ENCODE peak calls at places on chromosomes 11 and 22, in eight cellular contexts. K, I, Y, N, X, M, Q and S are unnamed samples. For H3K9me3, the result is how much of the 10 kb centered on the place peaks cover.

GRCh38 chr11:118928870-118929495 is 3.3 kb upstream of the BCL9L start:
- DNase-seq in N (peak), Y (no peak), M (no peak), I (peak), K (no peak), Q (no peak), X (peak), S (no peak)

GRCh38 chr11:63906585-63906984 is 10.4 kb downstream of the RCOR2 start:
- DNase-seq in Q (peak), M (peak), Y (peak), X (no peak), N (peak), K (peak), I (no peak), S (peak)

GRCh38 chr11:133726576-133726975 is 118.7 kb downstream of the SPATA19 start:
- DNase-seq in Q (no peak), X (no peak), Y (no peak), M (no peak), N (no peak), K (no peak), I (no peak), S (no peak)

GRCh38 chr11:47308050-47308823 is 38.3 kb downstream of the MADD start:
- DNase-seq in X (no peak), K (no peak), Q (peak), N (no peak), I (no peak), M (no peak), Y (no peak), S (no peak)

GRCh38 chr11:65551572-65552398 is 6.4 kb downstream of the LTBP3 start:
- DNase-seq in Q (peak), Y (peak), N (peak), K (peak), X (no peak), M (peak), I (peak), S (peak)

GRCh38 chr22:45493286-45493771 is 9.4 kb upstream of the FBLN1 start:
- DNase-seq in Q (no peak), M (no peak), N (no peak), K (no peak), I (peak), X (peak), Y (no peak), S (no peak)

GRCh38 chr11:68327586-68328370 is 15.4 kb downstream of the LRP5 start:
- DNase-seq in N (no peak), I (no peak), Q (no peak), K (no peak), Y (no peak), M (no peak), X (no peak), S (no peak)

GRCh38 chr22:28855355-28856094 is 27.8 kb upstream of the ZNRF3 start:
- DNase-seq in Q (peak), N (peak), Y (no peak), M (peak), X (no peak), I (no peak), K (peak), S (no peak)

GRCh38 chr11:14203392-14203791 is 155.6 kb downstream of the RRAS2 start:
- DNase-seq in M (no peak), I (no peak), N (no peak), X (no peak), K (no peak), Q (no peak), Y (no peak), S (no peak)

GRCh38 chr11:77201370-77201769 is 73.3 kb downstream of the MYO7A start:
- DNase-seq in N (no peak), K (no peak), Y (peak), M (no peak), X (no peak), Q (no peak), I (peak), S (peak)

GRCh38 chr22:50611341-50612060 is 10.9 kb downstream of the MAPK8IP2 start:
- DNase-seq in X (no peak), N (no peak), M (no peak), Y (no peak), I (no peak), Q (no peak), K (no peak), S (no peak)

GRCh38 chr11:12723410-12724297 is 49.4 kb downstream of the TEAD1 start:
- DNase-seq in M (no peak), N (peak), K (peak), I (no peak), X (no peak), Y (no peak), Q (no peak), S (no peak)

GRCh38 chr11:4891996-4892640 is 10.4 kb downstream of the OR51T1 start:
- DNase-seq in X (no peak), N (peak), K (no peak), Y (no peak), M (no peak), Q (no peak), I (no peak), S (no peak)

GRCh38 chr11:121389651-121390050 is 62.5 kb upstream of the SORL1 start:
- DNase-seq in M (no peak), I (no peak), Y (no peak), N (no peak), Q (peak), K (no peak), X (no peak), S (no peak)

GRCh38 chr22:44354288-44354687 is 41.5 kb upstream of the SHISAL1 start:
- DNase-seq in N (no peak), I (peak), Y (no peak), X (no peak), M (no peak), Q (no peak), K (no peak), S (no peak)

GRCh38 chr11:61141601-61142028 is 19.6 kb downstream of the VPS37C start:
- DNase-seq in X (no peak), I (peak), Y (no peak), M (no peak), Q (no peak), N (no peak), K (peak), S (no peak)

DNA sequence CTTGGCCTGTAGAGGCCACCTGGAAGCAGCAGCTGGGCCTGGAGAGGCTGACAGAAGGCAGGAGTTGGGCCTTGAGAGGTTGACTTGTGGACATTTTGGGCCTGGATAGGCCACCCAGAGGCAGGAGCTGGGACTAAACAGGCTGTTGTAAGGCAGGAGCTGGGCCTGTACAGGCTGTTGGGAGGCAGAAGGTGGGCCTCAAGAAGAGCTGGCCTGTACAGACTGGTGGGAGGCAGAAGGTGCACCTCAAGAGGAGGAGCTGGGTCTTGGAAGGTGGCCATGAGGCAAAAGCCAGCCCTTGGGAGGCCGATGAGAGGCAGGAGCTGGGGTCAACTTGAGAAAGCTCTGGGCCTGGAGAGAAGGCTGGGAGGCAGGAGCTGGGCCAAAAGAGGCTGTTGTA is 45.3 kb downstream of the OR4C45 start:
- DNase-seq in Q (no peak), Y (no peak), I (no peak), N (no peak), X (no peak), M (no peak), K (no peak), S (no peak)
- H3K9me3 ChIP-seq in Q (under half), Y (under half), I (under half), N (under half), X (under half), M (under half), K (under half), S (under half)

DNA sequence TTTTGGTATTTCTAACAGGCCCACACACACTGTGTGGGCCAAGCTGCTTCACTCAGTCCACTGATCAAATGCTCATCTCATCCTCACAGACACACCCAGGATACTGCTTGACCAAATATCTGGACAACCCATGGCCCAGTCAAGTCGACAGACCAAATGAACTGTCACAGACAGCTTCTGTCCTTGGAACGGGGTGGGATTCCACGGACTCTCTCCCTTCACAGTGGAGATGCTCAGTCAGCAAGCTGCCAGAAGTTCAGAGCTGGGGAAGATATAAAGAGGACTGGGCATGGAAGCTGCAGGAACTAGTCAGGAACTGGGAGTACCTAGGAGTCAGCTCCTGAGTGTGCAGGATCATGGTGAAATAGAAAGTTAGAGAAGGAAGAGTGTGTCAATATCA is 34.6 kb upstream of the CD81 start:
- DNase-seq in Q (no peak), N (no peak), X (no peak), Y (no peak), I (peak), K (no peak), M (no peak), S (no peak)
- H3K9me3 ChIP-seq in Q (under half), N (under half), X (under half), Y (under half), I (under half), K (under half), M (under half), S (under half)

DNA sequence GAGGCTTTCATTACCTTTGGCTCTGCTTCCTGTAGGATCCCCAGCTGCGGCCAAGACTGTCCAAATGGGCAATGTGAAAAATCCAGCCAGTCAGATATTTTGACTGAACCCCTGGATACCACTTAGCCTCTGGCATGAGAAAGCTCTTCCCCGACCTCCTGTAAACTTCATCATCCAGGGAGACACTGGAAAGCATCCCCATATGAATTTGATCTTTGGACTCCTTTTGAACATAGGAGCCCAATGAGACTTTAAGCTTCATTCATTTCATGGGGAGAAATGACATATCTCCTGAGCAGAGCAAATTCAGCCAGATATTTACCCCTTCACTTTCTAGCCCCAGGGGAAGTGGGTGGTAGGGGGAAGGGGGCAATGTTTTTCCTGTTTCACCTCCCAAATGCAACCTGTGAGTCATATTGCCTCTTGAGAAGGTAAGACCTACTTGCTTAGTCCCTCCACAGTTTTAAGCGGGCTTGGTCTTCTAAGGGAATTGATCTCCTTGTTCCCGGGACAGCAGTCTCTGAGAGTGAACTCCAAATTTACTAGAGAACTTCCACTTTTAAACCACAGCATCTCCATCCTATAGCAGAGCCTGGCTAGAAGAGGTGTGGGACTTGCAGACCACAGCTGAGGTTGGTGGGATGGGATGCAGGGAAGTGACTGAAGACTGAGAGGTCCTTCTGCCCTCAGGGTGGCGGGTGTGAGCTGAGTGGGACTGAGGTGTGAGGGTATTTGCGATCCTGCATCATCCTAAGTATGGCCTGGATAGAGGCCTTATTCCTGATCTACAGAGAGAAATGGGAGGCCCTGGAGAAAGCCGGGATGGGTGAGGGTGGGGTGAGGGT is 20.3 kb upstream of the POU2AF1 start:
- DNase-seq in I (no peak), M (no peak), Y (no peak), K (no peak), N (no peak), X (no peak), Q (no peak), S (no peak)
- H3K9me3 ChIP-seq in I (under half), M (under half), Y (under half), K (under half), N (under half), X (under half), Q (under half), S (under half)

DNA sequence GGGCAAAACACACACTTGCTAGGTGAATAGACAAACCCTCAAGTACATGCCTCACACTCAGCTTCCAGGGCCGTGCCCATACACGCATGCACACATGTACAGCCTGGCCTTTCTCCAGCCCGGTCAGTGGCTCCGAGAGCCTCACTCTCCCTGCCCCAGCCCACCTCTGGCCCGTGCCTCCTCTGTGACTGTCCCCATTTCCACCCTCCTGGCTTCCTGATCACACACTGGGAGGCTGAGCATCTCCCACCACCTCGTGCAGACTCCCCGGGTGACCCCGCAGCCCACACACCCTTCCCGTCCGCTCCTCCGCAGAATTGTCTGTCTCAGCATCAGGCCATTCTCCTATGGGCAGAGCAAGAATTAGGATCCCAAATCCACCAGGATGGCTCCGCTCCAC is 634.1 kb downstream of the TBC1D22A start:
- DNase-seq in Y (no peak), N (no peak), Q (no peak), K (no peak), X (no peak), I (peak), M (no peak), S (no peak)
- H3K9me3 ChIP-seq in Y (under half), N (under half), Q (under half), K (under half), X (under half), I (under half), M (under half), S (under half)

GRCh38 chr11:70631624-70632047 is 233.3 kb downstream of the CTTN start:
- DNase-seq in Q (no peak), M (no peak), Y (no peak), N (no peak), K (no peak), I (no peak), X (no peak), S (no peak)
- H3K9me3 ChIP-seq in Q (under half), M (under half), Y (under half), N (under half), K (under half), I (under half), X (under half), S (under half)

DNA sequence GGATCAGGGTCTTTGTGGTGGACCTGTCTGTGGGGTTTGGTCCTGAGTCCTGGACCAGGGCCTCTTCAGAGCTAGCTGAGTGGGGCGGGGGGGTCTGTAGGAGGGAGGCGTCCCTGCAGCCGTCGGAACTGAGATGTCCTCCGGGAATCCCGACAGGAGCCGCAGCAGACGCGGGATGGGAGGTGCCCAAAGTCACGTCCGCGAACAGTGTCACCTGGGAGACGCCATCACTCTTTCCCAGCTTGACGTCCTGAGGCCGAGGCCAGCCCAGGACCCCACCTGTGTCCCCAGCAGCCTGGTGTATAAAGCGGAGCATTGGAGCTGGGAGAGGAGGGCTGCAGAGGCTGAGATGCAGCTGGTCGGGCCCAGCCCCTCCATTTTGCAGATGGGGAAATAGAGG is 1234.7 kb downstream of the BRD1 start:
- DNase-seq in N (no peak), Y (no peak), X (no peak), M (no peak), Q (no peak), I (no peak), K (no peak), S (no peak)
- H3K9me3 ChIP-seq in N (under half), Y (under half), X (under half), M (under half), Q (under half), I (under half), K (under half), S (under half)

DNA sequence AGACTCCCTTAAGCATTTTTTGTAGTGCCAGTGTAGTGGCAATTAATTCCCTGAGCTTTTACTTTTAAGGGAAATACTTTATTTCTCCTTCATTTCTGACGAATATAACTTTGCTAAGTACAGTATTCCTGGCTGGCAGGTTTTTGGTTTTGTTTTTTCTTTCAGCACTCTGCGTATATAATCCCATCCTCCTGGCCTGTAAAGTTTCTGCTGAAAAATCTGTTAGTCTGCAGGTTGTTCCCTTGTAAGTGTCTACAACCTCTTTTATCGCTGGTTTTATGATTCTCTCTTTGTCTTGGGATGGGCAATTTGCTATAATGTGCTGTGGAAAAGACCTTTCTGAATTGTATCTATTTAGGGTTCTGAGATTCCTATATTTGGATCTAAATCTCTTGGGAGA is 56.0 kb downstream of the KCNQ1OT1 start:
- DNase-seq in X (no peak), N (no peak), Q (no peak), M (no peak), I (no peak), Y (no peak), K (no peak), S (no peak)
- H3K9me3 ChIP-seq in X (half or more), N (under half), Q (half or more), M (half or more), I (under half), Y (half or more), K (under half), S (under half)

GRCh38 chr22:49540084-49540483 is 287.6 kb downstream of the BRD1 start:
- DNase-seq in Y (no peak), Q (no peak), K (no peak), I (peak), X (no peak), M (no peak), N (no peak), S (no peak)
- H3K9me3 ChIP-seq in Y (under half), Q (under half), K (under half), I (under half), X (under half), M (under half), N (under half), S (under half)